ENCODE peak calls at places on chromosomes 6 and 20, in nine cellular contexts. G is MCF 10A; J is activated T-helper 1 cell treated with Interleukin-2 at 50 U/mL for 16 hours; L is T-helper 17 cell; N is NCI-H1092 treated with DMSO at 0.1 percent for 48 hours; S is C1 segment of cervical spinal cord; C is stimulated activated CD4-positive, alpha-beta T cell treated with anti-CD3 and anti-CD28 coated beads, Interleukin-15, amount 100 ng/mL, for 1 hour; K is frontal cortex; X is progenitor cell of endocrine pancreas. T is an unnamed sample.

GRCh38 chr6:8705435-8706020 is 270.2 kb upstream of the SLC35B3 start:
- DNase-seq in C (no peak), G (no peak), L (no peak), N (no peak), X (no peak), S (no peak), J (no peak), K (no peak), T (no peak)

GRCh38 chr6:26550250-26550993 is 12.3 kb downstream of the HMGN4 start:
- DNase-seq in J (peak), L (peak), S (no peak), G (peak), X (peak), N (peak), K (no peak), C (peak), T (no peak)

GRCh38 chr6:36028088-36028886 is 679 bp downstream of the MAPK14 start:
- DNase-seq in L (no peak), K (peak), G (peak), N (peak), J (peak), S (peak), X (peak), C (peak), T (no peak)

GRCh38 chr6:33061987-33062386 is 11.5 kb downstream of the HLA-DPA1 start:
- DNase-seq in C (no peak), S (no peak), N (no peak), J (no peak), X (no peak), L (no peak), G (peak), K (no peak), T (no peak)

GRCh38 chr20:50029697-50030428 is 47.1 kb downstream of the SNAI1 start:
- DNase-seq in C (no peak), K (no peak), X (no peak), G (peak), J (no peak), N (no peak), L (no peak), S (no peak), T (no peak)

GRCh38 chr6:143529095-143529494 is 17.6 kb upstream of the FUCA2 start:
- DNase-seq in G (no peak), C (no peak), K (no peak), J (no peak), L (no peak), N (no peak), X (no peak), S (no peak), T (no peak)

GRCh38 chr6:3195695-3196497 is 31.6 kb downstream of the TUBB2B start:
- DNase-seq in K (no peak), N (peak), S (peak), C (no peak), L (no peak), G (no peak), X (no peak), J (no peak), T (peak)

GRCh38 chr6:82183642-82184282 is 63.8 kb downstream of the IBTK start:
- DNase-seq in G (no peak), S (no peak), X (no peak), C (no peak), L (no peak), K (no peak), N (no peak), J (no peak), T (no peak)

GRCh38 chr6:146910611-146911010 is 293.6 kb upstream of the STXBP5 start:
- DNase-seq in K (no peak), X (no peak), C (no peak), S (no peak), G (no peak), J (no peak), L (no peak), N (no peak), T (no peak)

GRCh38 chr20:49398401-49399144 is 83.9 kb downstream of the KCNB1 start:
- DNase-seq in N (no peak), G (no peak), S (no peak), L (no peak), C (no peak), X (no peak), K (no peak), J (no peak), T (no peak)

GRCh38 chr6:151036869-151037680 is 171.6 kb downstream of the MTHFD1L start:
- DNase-seq in L (no peak), J (no peak), X (no peak), N (no peak), C (no peak), G (peak), K (no peak), S (no peak), T (no peak)

GRCh38 chr20:10679269-10679668 is 5.5 kb upstream of the JAG1 start:
- DNase-seq in L (no peak), K (no peak), S (no peak), N (no peak), J (no peak), C (no peak), G (peak), X (no peak), T (no peak)

GRCh38 chr20:25553819-25554296 is 31.5 kb downstream of the NINL start:
- DNase-seq in J (no peak), G (peak), X (no peak), C (no peak), S (no peak), L (no peak), K (no peak), N (peak), T (no peak)

GRCh38 chr20:252801-253200 is 4.7 kb upstream of the DEFB132 start:
- DNase-seq in N (no peak), K (no peak), X (no peak), G (no peak), L (no peak), C (no peak), J (no peak), S (no peak), T (no peak)

GRCh38 chr20:15098351-15098750 is 760.9 kb upstream of the FLRT3 start:
- DNase-seq in X (no peak), N (no peak), K (no peak), J (no peak), C (no peak), L (no peak), S (no peak), G (peak), T (no peak)

GRCh38 chr20:11849976-11850670 is 67.6 kb upstream of the BTBD3 start:
- DNase-seq in J (no peak), L (no peak), S (no peak), K (no peak), G (peak), C (no peak), N (peak), X (no peak), T (no peak)

GRCh38 chr20:41142914-41143313 is 5.6 kb downstream of the PLCG1 start:
- DNase-seq in J (no peak), L (peak), C (no peak), G (no peak), N (no peak), S (no peak), K (no peak), X (no peak), T (no peak)

GRCh38 chr6:105911106-105911629 is 175.0 kb upstream of the PRDM1 start:
- DNase-seq in N (no peak), J (no peak), G (no peak), K (no peak), C (no peak), X (no peak), L (no peak), S (peak), T (no peak)

GRCh38 chr6:53326372-53327016 is 22.3 kb downstream of the ELOVL5 start:
- DNase-seq in K (no peak), J (no peak), C (no peak), N (no peak), G (peak), S (peak), X (no peak), L (no peak), T (no peak)

GRCh38 chr20:8154636-8155035 is 22.6 kb downstream of the PLCB1 start:
- DNase-seq in L (no peak), K (no peak), N (no peak), S (no peak), X (no peak), G (peak), J (no peak), C (no peak), T (no peak)

GRCh38 chr6:48135352-48136084 is 24.5 kb upstream of the PTCHD4 start:
- DNase-seq in J (no peak), K (no peak), S (no peak), L (no peak), X (no peak), G (peak), C (no peak), N (no peak), T (no peak)

GRCh38 chr6:8499540-8499939 is 64.2 kb upstream of the SLC35B3 start:
- DNase-seq in K (no peak), J (no peak), S (no peak), X (no peak), C (no peak), G (peak), L (no peak), N (no peak), T (peak)

GRCh38 chr6:124009372-124009765 is 205.7 kb downstream of the NKAIN2 start:
- DNase-seq in X (no peak), L (no peak), N (no peak), K (no peak), J (no peak), G (no peak), S (no peak), C (no peak), T (no peak)

GRCh38 chr20:1600736-1601135 is 19.1 kb downstream of the SIRPB1 start:
- DNase-seq in C (no peak), X (no peak), N (no peak), J (no peak), S (no peak), L (no peak), G (no peak), K (no peak), T (no peak)

GRCh38 chr6:166877906-166878305 is 78.4 kb downstream of the RNASET2 start:
- DNase-seq in K (no peak), C (no peak), S (no peak), G (no peak), L (no peak), J (no peak), N (no peak), X (no peak), T (no peak)

GRCh38 chr6:138677538-138677937 is 96.0 kb upstream of the CCDC28A start:
- DNase-seq in X (no peak), L (no peak), N (no peak), C (no peak), S (no peak), K (no peak), G (no peak), J (no peak), T (no peak)

GRCh38 chr6:136784910-136785746 is 7.1 kb downstream of the MAP3K5 start:
- DNase-seq in K (no peak), L (no peak), X (no peak), C (peak), J (peak), N (no peak), G (peak), S (peak), T (no peak)

GRCh38 chr6:3775906-3776305 is 24.4 kb upstream of the PXDC1 start:
- DNase-seq in C (no peak), X (no peak), J (no peak), L (no peak), G (no peak), K (no peak), N (no peak), S (no peak), T (no peak)

GRCh38 chr6:166275714-166276166 is 32.5 kb downstream of the PRR18 start:
- DNase-seq in J (peak), N (peak), C (peak), L (peak), S (peak), X (peak), G (peak), K (peak), T (peak)

GRCh38 chr6:68639826-68640505 is 4.9 kb downstream of the ADGRB3 start:
- DNase-seq in X (no peak), C (no peak), L (no peak), J (no peak), S (peak), N (no peak), K (no peak), G (no peak), T (peak)

GRCh38 chr6:7107578-7108195 is at the start of gene RREB1:
- DNase-seq in K (peak), L (peak), N (peak), X (peak), S (no peak), C (peak), G (peak), J (peak), T (no peak)

GRCh38 chr6:40298207-40298606 is 289.0 kb downstream of the LRFN2 start:
- DNase-seq in C (no peak), K (no peak), N (no peak), L (no peak), G (no peak), J (no peak), X (no peak), S (no peak), T (no peak)

GRCh38 chr6:157568702-157569101 is 187.7 kb downstream of the ZDHHC14 start:
- DNase-seq in S (no peak), J (no peak), N (no peak), K (no peak), G (no peak), X (no peak), C (no peak), L (no peak), T (no peak)

GRCh38 chr6:166586424-166587156 is at the start of gene RAMACL:
- DNase-seq in C (peak), K (no peak), G (peak), N (no peak), L (no peak), S (peak), J (no peak), X (no peak), T (no peak)

GRCh38 chr20:61324906-61325305 is 72.8 kb downstream of the CDH4 start:
- DNase-seq in S (no peak), L (no peak), X (no peak), G (no peak), C (no peak), K (no peak), J (no peak), N (no peak), T (no peak)

GRCh38 chr6:20569000-20569610 is 34.8 kb downstream of the CDKAL1 start:
- DNase-seq in K (no peak), L (no peak), G (peak), C (no peak), J (no peak), S (no peak), N (no peak), X (no peak), T (no peak)

GRCh38 chr20:16446246-16446645 is 127.0 kb downstream of the KIF16B start:
- DNase-seq in X (no peak), N (no peak), L (no peak), S (no peak), C (no peak), K (no peak), J (no peak), G (no peak), T (no peak)

GRCh38 chr6:124854338-124854922 is 107.8 kb upstream of the RNF217 start:
- DNase-seq in C (no peak), S (no peak), J (no peak), K (no peak), G (peak), X (no peak), N (peak), L (no peak), T (no peak)